ENCODE peak calls at places on chromosomes 5 and 9, in five cellular contexts. I is aorta, J is lower lobe of right lung, N is iris pigment epithelial cell, H is nephron progenitor cell. B is an unnamed sample.

GRCh38 chr5:54133917-54134316 is 176.5 kb downstream of the ARL15 start:
- DNase-seq in I (no peak), J (no peak), N (no peak), H (no peak), B (no peak)

GRCh38 chr5:141882594-141883183 is 4.5 kb upstream of the PCDH1 start:
- DNase-seq in I (no peak), J (no peak), N (no peak), H (peak), B (peak)

GRCh38 chr5:163503106-163504090 is 2.0 kb upstream of the MAT2B start:
- DNase-seq in I (peak), J (peak), N (peak), H (peak), B (peak)

GRCh38 chr5:177425196-177425800 is 1.2 kb upstream of the GRK6 start:
- DNase-seq in I (no peak), J (no peak), N (no peak), H (no peak), B (no peak)

GRCh38 chr9:133657120-133657661 is 21.0 kb downstream of the DBH start:
- DNase-seq in I (no peak), J (peak), N (peak), H (no peak), B (no peak)

GRCh38 chr5:84372066-84372700 is 12.5 kb downstream of the EDIL3 start:
- DNase-seq in I (no peak), J (no peak), N (peak), H (no peak), B (no peak)

GRCh38 chr5:54764691-54765090 is 220.7 kb downstream of the ESM1 start:
- DNase-seq in I (no peak), J (no peak), N (no peak), H (no peak), B (peak)

GRCh38 chr9:83935276-83935890 is 14.2 kb upstream of the KIF27 start:
- DNase-seq in I (no peak), J (no peak), N (peak), H (no peak), B (peak)

GRCh38 chr5:110865400-110866094 is 126.7 kb downstream of the SLC25A46 start:
- DNase-seq in I (no peak), J (no peak), N (peak), H (peak), B (peak)

GRCh38 chr5:56802235-56802634 is 13.1 kb upstream of the MAP3K1 start:
- DNase-seq in I (no peak), J (no peak), N (no peak), H (no peak), B (no peak)

GRCh38 chr5:112419596-112420110 is 576 bp upstream of the EPB41L4A start:
- DNase-seq in I (peak), J (peak), N (peak), H (peak), B (peak)

GRCh38 chr9:82021198-82021597 is 32.6 kb downstream of the SPATA31D1 start:
- DNase-seq in I (no peak), J (no peak), N (peak), H (no peak), B (no peak)

GRCh38 chr5:97909541-97909940 is 726.5 kb upstream of the RIOK2 start:
- DNase-seq in I (no peak), J (no peak), N (no peak), H (no peak), B (no peak)

GRCh38 chr9:88090151-88090581 is 48.1 kb downstream of the SPATA31C2 start:
- DNase-seq in I (no peak), J (no peak), N (peak), H (peak), B (no peak)

GRCh38 chr5:40442346-40442745 is 237.4 kb upstream of the PTGER4 start:
- DNase-seq in I (no peak), J (no peak), N (peak), H (no peak), B (no peak)

GRCh38 chr5:22500521-22500920 is 352.6 kb downstream of the CDH12 start:
- DNase-seq in I (no peak), J (no peak), N (no peak), H (no peak), B (peak)

GRCh38 chr5:160464466-160464797 is 42.8 kb downstream of the PTTG1 start:
- DNase-seq in I (no peak), J (no peak), N (no peak), H (no peak), B (no peak)

GRCh38 chr5:151581841-151582583 is 9.1 kb downstream of the FAT2 start:
- DNase-seq in I (no peak), J (no peak), N (no peak), H (no peak), B (no peak)

B was measured in foreskin melanocyte.